ENCODE peak calls at places on chromosome 15, in nine cellular contexts. M is keratinocyte, P is ovary, I is MM.1S, B is breast epithelium, W is GM10248, G is foreskin fibroblast, X is HCT116, O is lower leg skin. V is an unnamed sample.

GRCh38 chr15:85834651-85835050 is 39.9 kb upstream of the KLHL25 start:
- DNase-seq in M (no peak), P (no peak), I (no peak), B (no peak), W (no peak), G (no peak), X (no peak), O (no peak), V (no peak)

GRCh38 chr15:43514241-43515057 is 3.0 kb upstream of the MAP1A start:
- DNase-seq in M (no peak), P (no peak), I (peak; percentile 18), B (no peak), W (no peak), G (no peak), X (no peak), O (peak; percentile 89), V (no peak)

GRCh38 chr15:92773340-92773739 is 117.8 kb upstream of the FAM174B start:
- DNase-seq in M (no peak), P (no peak), I (no peak), B (no peak), W (no peak), G (no peak), X (no peak), O (peak; percentile 40), V (no peak)

GRCh38 chr15:27797765-27798164 is 301.4 kb downstream of the OCA2 start:
- DNase-seq in M (no peak), P (no peak), I (no peak), B (no peak), W (no peak), G (no peak), X (no peak), O (no peak), V (no peak)

GRCh38 chr15:77983091-77983707 is 94.3 kb downstream of the TBC1D2B start:
- DNase-seq in M (no peak), P (no peak), I (no peak), B (no peak), W (no peak), G (no peak), X (no peak), O (peak; percentile 53), V (no peak)

GRCh38 chr15:90667063-90667754 is 49.9 kb upstream of the BLM start:
- DNase-seq in M (no peak), P (no peak), I (no peak), B (no peak), W (no peak), G (no peak), X (no peak), O (no peak), V (no peak)

GRCh38 chr15:29668120-29668602 is 154.1 kb downstream of the TJP1 start:
- DNase-seq in M (peak; percentile 41), P (peak; percentile 53), I (peak; percentile 84), B (no peak), W (no peak), G (peak; percentile 73), X (peak; percentile 93), O (no peak), V (peak; percentile 62)

GRCh38 chr15:57118013-57118799 is 199.8 kb downstream of the TCF12 start:
- DNase-seq in M (no peak), P (no peak), I (peak; percentile 17), B (no peak), W (no peak), G (no peak), X (peak; percentile 2), O (no peak), V (peak; percentile 42)

GRCh38 chr15:77038312-77039216 is 32.3 kb downstream of the TSPAN3 start:
- DNase-seq in M (no peak), P (no peak), I (no peak), B (no peak), W (peak; percentile 15), G (no peak), X (no peak), O (peak; percentile 40), V (no peak)

GRCh38 chr15:28978011-28978378 is 92.2 kb downstream of the APBA2 start:
- DNase-seq in M (no peak), P (no peak), I (no peak), B (no peak), W (no peak), G (no peak), X (no peak), O (peak; percentile 32), V (no peak)

GRCh38 chr15:66702770-66703539 is 919 bp downstream of the SMAD6 start:
- DNase-seq in M (no peak), P (peak; percentile 60), I (no peak), B (no peak), W (no peak), G (no peak), X (no peak), O (no peak), V (no peak)

GRCh38 chr15:48927181-48927580 is 36.5 kb downstream of the SHC4 start:
- DNase-seq in M (no peak), P (no peak), I (no peak), B (no peak), W (no peak), G (no peak), X (no peak), O (no peak), V (no peak)

GRCh38 chr15:57217716-57218598 is 158.3 kb upstream of the CGNL1 start:
- DNase-seq in M (no peak), P (no peak), I (no peak), B (no peak), W (no peak), G (peak; percentile 32), X (no peak), O (no peak), V (no peak)

GRCh38 chr15:92797168-92798052 is 102.7 kb upstream of the CHD2 start:
- DNase-seq in M (no peak), P (no peak), I (peak; percentile 84), B (no peak), W (peak; percentile 67), G (peak; percentile 59), X (peak; percentile 73), O (no peak), V (no peak)

GRCh38 chr15:20645956-20646355 is 104.4 kb upstream of the GOLGA6L6 start:
- DNase-seq in M (no peak), P (no peak), I (peak; percentile 94), B (peak; percentile 87), W (no peak), G (no peak), X (no peak), O (peak; percentile 88), V (no peak)

GRCh38 chr15:97976766-97977503 is 16.4 kb downstream of the ARRDC4 start:
- DNase-seq in M (no peak), P (no peak), I (no peak), B (no peak), W (no peak), G (no peak), X (no peak), O (no peak), V (no peak)

GRCh38 chr15:33766329-33766728 is 202.0 kb upstream of the CHRM5 start:
- DNase-seq in M (no peak), P (no peak), I (no peak), B (no peak), W (no peak), G (no peak), X (no peak), O (no peak), V (no peak)
- TF ChIP-seq CTCF in M (no peak), P (no peak), I (peak; percentile 18), B (no peak), W (no peak), G (no peak), X (peak; percentile 8), O (no peak), V (peak; percentile 16)

DNA sequence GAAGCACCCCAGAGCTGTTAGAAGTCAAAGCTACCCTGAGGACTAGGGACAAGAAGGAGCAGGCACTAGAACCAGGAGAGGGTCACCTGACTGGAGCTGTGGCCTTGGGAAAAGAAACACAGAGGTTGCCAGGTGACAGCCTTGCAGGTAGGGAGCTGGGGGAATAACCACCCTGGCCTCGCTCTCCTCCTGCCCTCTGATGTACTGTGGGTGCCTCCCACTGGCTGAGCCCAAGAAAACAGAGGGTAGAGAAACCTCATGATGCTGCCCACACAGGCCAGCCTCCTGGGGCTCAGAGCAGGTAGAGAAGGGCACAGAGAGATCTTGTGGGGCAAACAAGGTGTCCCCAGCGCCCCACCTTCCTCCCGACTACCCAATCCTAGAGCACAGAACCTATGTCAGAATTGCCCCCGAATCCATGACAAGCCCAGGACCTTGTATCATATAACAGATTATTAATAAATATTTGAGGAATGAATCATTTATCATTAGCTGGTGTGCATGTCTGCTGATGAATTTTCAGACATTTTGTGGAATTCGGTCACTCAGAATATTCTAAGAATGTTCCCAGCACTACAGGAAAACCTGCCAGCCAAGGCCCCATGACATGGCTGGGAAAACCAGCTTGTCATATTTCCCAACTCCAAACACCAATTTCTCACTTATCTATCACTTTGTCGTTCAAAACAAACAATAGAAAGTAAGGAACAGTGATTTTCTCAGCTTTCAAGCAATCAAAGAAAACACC is 59.8 kb upstream of the MEX3B start:
- DNase-seq in M (no peak), P (no peak), I (no peak), B (peak; percentile 55), W (no peak), G (peak; percentile 39), X (no peak), O (no peak), V (peak; percentile 89)
- TF ChIP-seq CTCF in M (no peak), P (no peak), I (no peak), B (no peak), W (no peak), G (no peak), X (no peak), O (no peak), V (peak; percentile 18)

GRCh38 chr15:65312400-65312916 is 8.0 kb downstream of the RNU5B-1 start:
- DNase-seq in M (no peak), P (peak; percentile 67), I (no peak), B (no peak), W (no peak), G (no peak), X (no peak), O (no peak), V (no peak)
- TF ChIP-seq CTCF in M (no peak), P (no peak), I (no peak), B (no peak), W (no peak), G (no peak), X (no peak), O (peak; percentile 92), V (no peak)

GRCh38 chr15:74836846-74837245 is 6.1 kb downstream of the ULK3 start:
- DNase-seq in M (no peak), P (no peak), I (no peak), B (no peak), W (no peak), G (no peak), X (no peak), O (no peak), V (no peak)

GRCh38 chr15:74833376-74834107 is 7.1 kb downstream of the CPLX3 start:
- DNase-seq in M (no peak), P (no peak), I (no peak), B (no peak), W (no peak), G (no peak), X (no peak), O (no peak), V (no peak)

GRCh38 chr15:74832826-74833225 is 6.4 kb downstream of the CPLX3 start:
- DNase-seq in M (no peak), P (no peak), I (no peak), B (no peak), W (no peak), G (no peak), X (no peak), O (no peak), V (no peak)

GRCh38 chr15:74837482-74837881 is 5.5 kb downstream of the ULK3 start:
- DNase-seq in M (no peak), P (no peak), I (no peak), B (no peak), W (no peak), G (no peak), X (no peak), O (no peak), V (no peak)

GRCh38 chr15:74835312-74835823 is 7.6 kb downstream of the ULK3 start:
- DNase-seq in M (peak; percentile 67), P (peak; percentile 65), I (peak; percentile 46), B (no peak), W (peak; percentile 76), G (peak; percentile 25), X (peak; percentile 69), O (no peak), V (no peak)
- TF ChIP-seq CTCF in M (peak; percentile 88), P (peak; percentile 12), I (peak; percentile 84), B (peak; percentile 63), W (peak; percentile 76), G (peak; percentile 86), X (peak; percentile 98), O (no peak), V (peak; percentile 94)